ENCODE peak calls at places on chromosomes 16 and 17, in five cellular contexts. I, X, V, Y and A are unnamed samples.

GRCh38 chr17:78441271-78441986 is 63.0 kb downstream of the PGS1 start:
- DNase-seq in I (no peak), V (no peak), X (no peak), Y (no peak), A (no peak)

GRCh38 chr16:88922114-88922825 is 54.7 kb downstream of the CBFA2T3 start:
- DNase-seq in V (peak), I (no peak), X (no peak), Y (peak), A (peak)

GRCh38 chr17:31386542-31387075 is 4.9 kb upstream of the RAB11FIP4 start:
- DNase-seq in Y (no peak), X (no peak), V (no peak), I (no peak), A (no peak)

GRCh38 chr17:64499805-64500486 is 3.1 kb upstream of the POLG2 start:
- DNase-seq in X (no peak), I (no peak), V (no peak), Y (no peak), A (no peak)

GRCh38 chr17:58278661-58279015 is 2.1 kb downstream of the MPO start:
- DNase-seq in V (no peak), X (no peak), Y (peak), I (no peak), A (peak)

GRCh38 chr16:67995423-67995822 is 3.9 kb downstream of the DPEP2 start:
- DNase-seq in V (peak), Y (no peak), I (no peak), X (no peak), A (no peak)

GRCh38 chr17:15945493-15946209 is 721 bp downstream of the ADORA2B start:
- DNase-seq in I (peak), V (no peak), Y (no peak), X (no peak), A (no peak)

GRCh38 chr17:69672924-69673323 is 258.4 kb downstream of the MAP2K6 start:
- DNase-seq in X (no peak), I (no peak), V (peak), Y (no peak), A (peak)